ENCODE peak calls at places on chromosome 7, in eight cellular contexts. One of them, this sample, is unnamed.

GRCh38 chr7:69219381-69219780 is 378.9 kb upstream of the AUTS2 start:
- DNase-seq in thyroid gland: no peak
- DNase-seq in IMR-90: no peak
- DNase-seq in upper lobe of left lung: no peak
- DNase-seq in HCT116: no peak
- DNase-seq in adrenal gland: no peak
- DNase-seq in ovary: no peak
- DNase-seq in A549: no peak
- DNase-seq in this sample: no peak

GRCh38 chr7:128889121-128889520 is 21.4 kb downstream of the KCP start:
- DNase-seq in ovary: no peak
- DNase-seq in upper lobe of left lung: no peak
- DNase-seq in HCT116: no peak
- DNase-seq in adrenal gland: no peak
- DNase-seq in A549: no peak
- DNase-seq in thyroid gland: no peak
- DNase-seq in IMR-90: no peak
- DNase-seq in this sample: no peak

GRCh38 chr7:41993173-41993867 is 243.7 kb downstream of the GLI3 start:
- DNase-seq in ovary: no peak
- DNase-seq in thyroid gland: no peak
- DNase-seq in A549: no peak
- DNase-seq in upper lobe of left lung: no peak
- DNase-seq in adrenal gland: no peak
- DNase-seq in IMR-90: peak
- DNase-seq in HCT116: no peak
- DNase-seq in this sample: no peak

GRCh38 chr7:134693256-134693655 is 46.6 kb downstream of the BPGM start:
- DNase-seq in thyroid gland: peak
- DNase-seq in adrenal gland: no peak
- DNase-seq in HCT116: no peak
- DNase-seq in ovary: peak
- DNase-seq in IMR-90: peak
- DNase-seq in A549: no peak
- DNase-seq in upper lobe of left lung: no peak
- DNase-seq in this sample: peak

GRCh38 chr7:96495751-96496216 is 173.9 kb upstream of the SLC25A13 start:
- DNase-seq in IMR-90: no peak
- DNase-seq in thyroid gland: no peak
- DNase-seq in HCT116: no peak
- DNase-seq in upper lobe of left lung: no peak
- DNase-seq in A549: no peak
- DNase-seq in ovary: no peak
- DNase-seq in adrenal gland: no peak
- DNase-seq in this sample: no peak

GRCh38 chr7:16916111-16916639 is 34.4 kb upstream of the AGR3 start:
- DNase-seq in upper lobe of left lung: no peak
- DNase-seq in thyroid gland: no peak
- DNase-seq in HCT116: no peak
- DNase-seq in IMR-90: peak
- DNase-seq in adrenal gland: no peak
- DNase-seq in A549: no peak
- DNase-seq in ovary: no peak
- DNase-seq in this sample: peak

GRCh38 chr7:151963895-151964870 is 7.9 kb downstream of the GALNTL5 start:
- DNase-seq in thyroid gland: no peak
- DNase-seq in IMR-90: no peak
- DNase-seq in upper lobe of left lung: no peak
- DNase-seq in adrenal gland: no peak
- DNase-seq in HCT116: no peak
- DNase-seq in ovary: no peak
- DNase-seq in A549: no peak
- DNase-seq in this sample: no peak

GRCh38 chr7:21960922-21961321 is 15.2 kb upstream of the CDCA7L start:
- DNase-seq in A549: no peak
- DNase-seq in upper lobe of left lung: no peak
- DNase-seq in thyroid gland: no peak
- DNase-seq in adrenal gland: no peak
- DNase-seq in IMR-90: peak
- DNase-seq in ovary: no peak
- DNase-seq in HCT116: no peak
- DNase-seq in this sample: peak

GRCh38 chr7:2735744-2736143 is 47.7 kb downstream of the AMZ1 start:
- DNase-seq in IMR-90: no peak
- DNase-seq in adrenal gland: peak
- DNase-seq in upper lobe of left lung: no peak
- DNase-seq in A549: no peak
- DNase-seq in HCT116: no peak
- DNase-seq in ovary: peak
- DNase-seq in thyroid gland: no peak
- DNase-seq in this sample: no peak

GRCh38 chr7:41997151-41997550 is 239.9 kb downstream of the GLI3 start:
- DNase-seq in ovary: no peak
- DNase-seq in adrenal gland: no peak
- DNase-seq in A549: no peak
- DNase-seq in HCT116: no peak
- DNase-seq in upper lobe of left lung: no peak
- DNase-seq in IMR-90: no peak
- DNase-seq in thyroid gland: no peak
- DNase-seq in this sample: no peak

GRCh38 chr7:95066736-95067530 is 159.5 kb downstream of the PPP1R9A start:
- DNase-seq in upper lobe of left lung: no peak
- DNase-seq in adrenal gland: no peak
- DNase-seq in ovary: no peak
- DNase-seq in HCT116: no peak
- DNase-seq in IMR-90: peak
- DNase-seq in thyroid gland: no peak
- DNase-seq in A549: peak
- DNase-seq in this sample: no peak

GRCh38 chr7:151088856-151089699 is 2.8 kb downstream of the AGAP3 start:
- DNase-seq in adrenal gland: peak
- DNase-seq in IMR-90: peak
- DNase-seq in ovary: peak
- DNase-seq in upper lobe of left lung: peak
- DNase-seq in thyroid gland: peak
- DNase-seq in HCT116: no peak
- DNase-seq in A549: no peak
- DNase-seq in this sample: no peak

GRCh38 chr7:20296444-20296843 is 34.3 kb upstream of the ITGB8 start:
- DNase-seq in IMR-90: no peak
- DNase-seq in ovary: no peak
- DNase-seq in HCT116: no peak
- DNase-seq in A549: no peak
- DNase-seq in upper lobe of left lung: no peak
- DNase-seq in thyroid gland: no peak
- DNase-seq in adrenal gland: no peak
- DNase-seq in this sample: no peak

GRCh38 chr7:158028290-158028941 is 559.2 kb downstream of the PTPRN2 start:
- DNase-seq in A549: no peak
- DNase-seq in upper lobe of left lung: no peak
- DNase-seq in ovary: no peak
- DNase-seq in HCT116: no peak
- DNase-seq in thyroid gland: no peak
- DNase-seq in IMR-90: no peak
- DNase-seq in adrenal gland: no peak
- DNase-seq in this sample: no peak

GRCh38 chr7:11343818-11344413 is 370.2 kb downstream of the PHF14 start:
- DNase-seq in IMR-90: peak
- DNase-seq in upper lobe of left lung: no peak
- DNase-seq in A549: no peak
- DNase-seq in HCT116: peak
- DNase-seq in ovary: no peak
- DNase-seq in adrenal gland: no peak
- DNase-seq in thyroid gland: no peak
- DNase-seq in this sample: no peak

GRCh38 chr7:118003438-118003837 is 130.2 kb upstream of the CTTNBP2 start:
- DNase-seq in ovary: no peak
- DNase-seq in adrenal gland: no peak
- DNase-seq in IMR-90: no peak
- DNase-seq in HCT116: no peak
- DNase-seq in upper lobe of left lung: no peak
- DNase-seq in A549: no peak
- DNase-seq in thyroid gland: no peak
- DNase-seq in this sample: no peak

GRCh38 chr7:90383879-90384278 is 19.4 kb upstream of the CLDN12 start:
- DNase-seq in adrenal gland: no peak
- DNase-seq in IMR-90: peak
- DNase-seq in thyroid gland: no peak
- DNase-seq in A549: no peak
- DNase-seq in upper lobe of left lung: no peak
- DNase-seq in ovary: no peak
- DNase-seq in HCT116: no peak
- DNase-seq in this sample: no peak

GRCh38 chr7:149662591-149663095 is 110.7 kb downstream of the ZNF467 start:
- DNase-seq in A549: peak
- DNase-seq in ovary: no peak
- DNase-seq in HCT116: peak
- DNase-seq in upper lobe of left lung: no peak
- DNase-seq in thyroid gland: peak
- DNase-seq in adrenal gland: peak
- DNase-seq in IMR-90: peak
- DNase-seq in this sample: peak

GRCh38 chr7:90180011-90180585 is 25.8 kb downstream of the STEAP1 start:
- DNase-seq in A549: no peak
- DNase-seq in HCT116: peak
- DNase-seq in IMR-90: peak
- DNase-seq in thyroid gland: no peak
- DNase-seq in upper lobe of left lung: no peak
- DNase-seq in adrenal gland: no peak
- DNase-seq in ovary: no peak
- DNase-seq in this sample: no peak

GRCh38 chr7:106178593-106179134 is 66.6 kb upstream of the SYPL1 start:
- DNase-seq in A549: peak
- DNase-seq in IMR-90: peak
- DNase-seq in HCT116: peak
- DNase-seq in ovary: no peak
- DNase-seq in adrenal gland: no peak
- DNase-seq in thyroid gland: no peak
- DNase-seq in upper lobe of left lung: no peak
- DNase-seq in this sample: peak

GRCh38 chr7:91832493-91833045 is 47.9 kb downstream of the MTERF1 start:
- DNase-seq in thyroid gland: no peak
- DNase-seq in ovary: no peak
- DNase-seq in HCT116: no peak
- DNase-seq in IMR-90: peak
- DNase-seq in adrenal gland: no peak
- DNase-seq in upper lobe of left lung: no peak
- DNase-seq in A549: no peak
- DNase-seq in this sample: no peak

DNA sequence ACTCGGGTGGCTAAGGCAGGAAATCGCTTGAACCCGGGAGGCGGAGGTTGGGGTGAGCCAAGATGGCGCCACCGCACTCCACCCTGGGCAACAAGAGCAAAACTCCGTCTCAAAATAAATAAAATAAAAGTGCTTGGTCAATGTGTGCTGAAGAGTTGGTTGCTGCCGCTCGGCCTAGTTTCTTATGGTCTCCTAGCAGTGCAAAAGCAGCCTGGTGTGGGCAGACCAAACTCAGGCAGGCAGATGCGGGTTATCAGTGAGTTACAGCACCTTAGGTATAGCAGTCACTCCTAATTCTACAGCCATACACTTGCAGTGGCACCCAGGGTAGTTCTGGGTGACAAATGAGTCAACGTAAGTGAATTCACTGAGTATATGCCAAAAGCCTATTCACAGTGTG is 22.6 kb downstream of the HSPB1 start:
- DNase-seq in upper lobe of left lung: no peak
- DNase-seq in thyroid gland: no peak
- DNase-seq in IMR-90: no peak
- DNase-seq in adrenal gland: no peak
- DNase-seq in HCT116: no peak
- DNase-seq in ovary: no peak
- DNase-seq in A549: no peak
- DNase-seq in this sample: no peak
- TF ChIP-seq POLR2A in upper lobe of left lung: no peak
- TF ChIP-seq POLR2A in thyroid gland: no peak
- TF ChIP-seq POLR2A in IMR-90: no peak
- TF ChIP-seq POLR2A in adrenal gland: no peak
- TF ChIP-seq POLR2A in HCT116: no peak
- TF ChIP-seq POLR2A in ovary: no peak
- TF ChIP-seq POLR2A in A549: no peak
- TF ChIP-seq POLR2A in this sample: no peak

GRCh38 chr7:5693529-5693928 is 87.9 kb downstream of the RNF216 start:
- DNase-seq in adrenal gland: no peak
- DNase-seq in thyroid gland: peak
- DNase-seq in A549: no peak
- DNase-seq in IMR-90: peak
- DNase-seq in ovary: no peak
- DNase-seq in upper lobe of left lung: no peak
- DNase-seq in HCT116: no peak
- DNase-seq in this sample: no peak
- TF ChIP-seq POLR2A in adrenal gland: no peak
- TF ChIP-seq POLR2A in thyroid gland: no peak
- TF ChIP-seq POLR2A in A549: no peak
- TF ChIP-seq POLR2A in IMR-90: no peak
- TF ChIP-seq POLR2A in ovary: no peak
- TF ChIP-seq POLR2A in upper lobe of left lung: no peak
- TF ChIP-seq POLR2A in HCT116: no peak
- TF ChIP-seq POLR2A in this sample: no peak

GRCh38 chr7:138770904-138771303 is 26.9 kb upstream of the TMEM213 start:
- DNase-seq in adrenal gland: no peak
- DNase-seq in IMR-90: no peak
- DNase-seq in ovary: no peak
- DNase-seq in thyroid gland: no peak
- DNase-seq in HCT116: no peak
- DNase-seq in upper lobe of left lung: no peak
- DNase-seq in A549: no peak
- DNase-seq in this sample: no peak
- TF ChIP-seq POLR2A in adrenal gland: no peak
- TF ChIP-seq POLR2A in IMR-90: no peak
- TF ChIP-seq POLR2A in ovary: no peak
- TF ChIP-seq POLR2A in thyroid gland: no peak
- TF ChIP-seq POLR2A in HCT116: no peak
- TF ChIP-seq POLR2A in upper lobe of left lung: no peak
- TF ChIP-seq POLR2A in A549: no peak
- TF ChIP-seq POLR2A in this sample: no peak

DNA sequence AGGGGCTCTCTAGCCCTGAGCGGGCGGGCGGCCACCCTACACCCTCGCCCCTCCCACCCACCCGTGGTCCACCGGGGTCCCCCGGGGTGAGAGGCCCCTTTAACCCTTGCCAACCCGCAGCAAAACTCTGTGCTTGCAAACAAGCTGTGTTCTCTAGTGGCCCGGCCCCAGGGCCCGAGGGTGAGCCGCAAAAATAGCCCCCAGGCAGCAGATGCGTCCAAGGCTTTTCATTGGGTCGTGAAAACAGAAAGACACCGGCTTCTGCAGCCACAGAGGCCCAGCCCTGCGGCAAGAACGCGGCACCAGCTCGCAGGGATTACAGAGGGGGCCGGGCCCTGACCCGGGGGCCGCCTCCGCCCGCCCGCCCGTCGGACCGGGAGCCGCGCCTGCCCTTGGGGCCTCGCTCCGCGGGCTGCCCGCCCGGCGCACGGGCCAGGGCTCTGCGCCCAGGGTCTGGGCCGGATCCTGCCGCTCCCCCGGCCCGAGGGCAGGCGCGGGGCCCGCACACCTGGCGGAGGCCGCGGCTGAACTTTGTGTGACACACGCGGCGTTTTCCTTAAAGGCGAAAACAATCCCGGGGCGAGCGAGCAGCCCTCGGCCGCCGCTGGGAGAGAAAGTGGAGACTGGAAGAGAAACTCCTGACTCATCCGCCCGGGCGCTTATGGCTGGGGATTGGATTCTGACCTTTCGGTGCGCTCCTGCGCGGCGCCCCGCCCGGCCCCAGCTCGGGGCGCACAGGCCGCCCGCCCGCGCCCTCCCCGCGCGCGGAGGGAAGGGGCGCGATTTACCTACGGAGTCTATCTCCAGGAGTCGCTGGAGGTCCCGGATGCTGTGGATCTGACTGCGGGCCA is 2.8 kb downstream of the PDGFA start:
- DNase-seq in adrenal gland: peak
- DNase-seq in IMR-90: peak
- DNase-seq in A549: peak
- DNase-seq in upper lobe of left lung: peak
- DNase-seq in ovary: peak
- DNase-seq in HCT116: no peak
- DNase-seq in thyroid gland: peak
- DNase-seq in this sample: peak
- TF ChIP-seq POLR2A in adrenal gland: no peak
- TF ChIP-seq POLR2A in IMR-90: no peak
- TF ChIP-seq POLR2A in A549: no peak
- TF ChIP-seq POLR2A in upper lobe of left lung: no peak
- TF ChIP-seq POLR2A in ovary: no peak
- TF ChIP-seq POLR2A in HCT116: no peak
- TF ChIP-seq POLR2A in thyroid gland: no peak
- TF ChIP-seq POLR2A in this sample: no peak